ENCODE peak calls at places on chromosome 7, in seven cellular contexts. I, Y, H, V, U, K and S are unnamed samples.

GRCh38 chr7:86991844-86992243 is 67.6 kb downstream of the ELAPOR2 start:
- DNase-seq in U (no peak), V (no peak), H (no peak), I (no peak), Y (no peak), K (no peak), S (no peak)

GRCh38 chr7:108455524-108455832 is 758 bp downstream of the NRCAM start:
- DNase-seq in V (no peak), U (no peak), K (no peak), Y (no peak), I (peak; percentile 15), H (no peak), S (no peak)

GRCh38 chr7:107563072-107563760 is 504 bp downstream of the COG5 start:
- DNase-seq in U (no peak), I (no peak), K (no peak), H (peak; percentile 20), V (no peak), Y (no peak), S (no peak)

GRCh38 chr7:123242467-123243097 is 42.8 kb upstream of the SLC13A1 start:
- DNase-seq in Y (no peak), H (no peak), U (no peak), I (no peak), V (no peak), K (no peak), S (peak; percentile 5)

GRCh38 chr7:85215098-85215497 is 28.2 kb upstream of the SEMA3D start:
- DNase-seq in I (no peak), Y (no peak), H (no peak), U (no peak), V (no peak), K (no peak), S (no peak)

GRCh38 chr7:19327011-19327410 is 181.8 kb upstream of the FERD3L start:
- DNase-seq in U (peak; percentile 7), H (no peak), V (no peak), K (no peak), I (no peak), Y (no peak), S (no peak)

GRCh38 chr7:55130554-55131198 is 111.9 kb downstream of the EGFR start:
- DNase-seq in U (peak; percentile 46), Y (peak; percentile 75), V (peak; percentile 74), I (no peak), K (peak; percentile 84), H (no peak), S (peak; percentile 68)

GRCh38 chr7:2191026-2191425 is 41.7 kb downstream of the MAD1L1 start:
- DNase-seq in I (no peak), V (no peak), H (no peak), U (no peak), Y (no peak), K (no peak), S (no peak)

GRCh38 chr7:112207106-112207592 is 654 bp downstream of the ZNF277 start:
- DNase-seq in V (no peak), I (no peak), K (no peak), H (peak; percentile 26), Y (no peak), U (no peak), S (peak; percentile 13)

GRCh38 chr7:30162133-30162532 is 27.3 kb downstream of the MTURN start:
- DNase-seq in U (no peak), H (no peak), Y (no peak), K (no peak), V (no peak), I (no peak), S (no peak)

GRCh38 chr7:38274493-38274892 is 1.1 kb upstream of the TARP start:
- DNase-seq in Y (no peak), V (no peak), K (no peak), H (no peak), U (no peak), I (no peak), S (no peak)

GRCh38 chr7:139059905-139060304 is 24.1 kb upstream of the ZC3HAV1L start:
- DNase-seq in Y (no peak), U (no peak), I (no peak), H (no peak), V (no peak), K (no peak), S (no peak)

GRCh38 chr7:7119668-7120208 is 62.6 kb upstream of the C1GALT1 start:
- DNase-seq in U (no peak), K (no peak), Y (no peak), V (no peak), I (no peak), H (no peak), S (no peak)

GRCh38 chr7:37947840-37948198 is 27.4 kb downstream of the EPDR1 start:
- DNase-seq in H (no peak), I (no peak), K (no peak), U (no peak), V (no peak), Y (no peak), S (no peak)

GRCh38 chr7:96305915-96306314 is 16.0 kb downstream of the SLC25A13 start:
- DNase-seq in Y (no peak), H (no peak), U (no peak), I (no peak), V (no peak), K (no peak), S (no peak)

GRCh38 chr7:3097734-3098133 is 54.1 kb upstream of the CARD11 start:
- DNase-seq in I (no peak), U (no peak), H (no peak), Y (no peak), V (no peak), K (no peak), S (no peak)

GRCh38 chr7:139673230-139673629 is 104.6 kb downstream of the HIPK2 start:
- DNase-seq in I (no peak), K (no peak), V (no peak), H (no peak), Y (no peak), U (no peak), S (no peak)

GRCh38 chr7:29935111-29935510 is 54.5 kb downstream of the SCRN1 start:
- DNase-seq in K (peak; percentile 18), U (no peak), I (no peak), H (no peak), V (no peak), Y (no peak), S (no peak)

GRCh38 chr7:91249506-91250233 is 14.6 kb upstream of the FZD1 start:
- DNase-seq in K (peak; percentile 68), I (no peak), V (no peak), Y (no peak), U (no peak), H (peak; percentile 15), S (peak; percentile 84)

GRCh38 chr7:120053390-120053961 is 219.5 kb upstream of the KCND2 start:
- DNase-seq in I (no peak), U (no peak), K (peak; percentile 64), Y (no peak), H (no peak), V (no peak), S (no peak)

GRCh38 chr7:156684251-156684650 is 43.7 kb downstream of the RNF32 start:
- DNase-seq in I (no peak), H (no peak), Y (no peak), U (no peak), V (no peak), K (no peak), S (no peak)

GRCh38 chr7:144720139-144720538 is 115.7 kb downstream of the TPK1 start:
- DNase-seq in H (no peak), K (no peak), I (no peak), V (no peak), U (no peak), Y (no peak), S (peak; percentile 88)

GRCh38 chr7:116710764-116711452 is 38.9 kb downstream of the MET start:
- DNase-seq in V (no peak), I (no peak), K (no peak), U (no peak), Y (no peak), H (no peak), S (peak; percentile 68)